ENCODE peak calls at places on chromosomes 6 and 20, in seven cellular contexts. One of them, this sample, is unnamed.

GRCh38 chr6:6881438-6882267 is 226.1 kb upstream of the RREB1 start:
- DNase-seq in endothelial cell: no peak
- DNase-seq in stimulated activated CD4-positive, alpha-beta T cell treated with anti-CD3 and anti-CD28 coated beads, Interleukin-2, amount 100 ng/mL, for 24 hours: no peak
- DNase-seq in T-cell: no peak
- DNase-seq in heart left ventricle: no peak
- DNase-seq in AG09309: no peak
- DNase-seq in AG20443: no peak
- DNase-seq in this sample: no peak

GRCh38 chr6:145031001-145031400 is 704.3 kb downstream of the EPM2A start:
- DNase-seq in endothelial cell: no peak
- DNase-seq in stimulated activated CD4-positive, alpha-beta T cell treated with anti-CD3 and anti-CD28 coated beads, Interleukin-2, amount 100 ng/mL, for 24 hours: no peak
- DNase-seq in T-cell: no peak
- DNase-seq in heart left ventricle: no peak
- DNase-seq in AG09309: no peak
- DNase-seq in AG20443: peak; percentile 31
- DNase-seq in this sample: no peak

GRCh38 chr6:3454206-3455016 is 2.4 kb downstream of the SLC22A23 start:
- DNase-seq in endothelial cell: no peak
- DNase-seq in stimulated activated CD4-positive, alpha-beta T cell treated with anti-CD3 and anti-CD28 coated beads, Interleukin-2, amount 100 ng/mL, for 24 hours: no peak
- DNase-seq in T-cell: no peak
- DNase-seq in heart left ventricle: no peak
- DNase-seq in AG09309: no peak
- DNase-seq in AG20443: no peak
- DNase-seq in this sample: peak; percentile 37

GRCh38 chr20:64069614-64070243 is 6.7 kb downstream of the TCEA2 start:
- DNase-seq in endothelial cell: peak; percentile 75
- DNase-seq in stimulated activated CD4-positive, alpha-beta T cell treated with anti-CD3 and anti-CD28 coated beads, Interleukin-2, amount 100 ng/mL, for 24 hours: no peak
- DNase-seq in T-cell: no peak
- DNase-seq in heart left ventricle: no peak
- DNase-seq in AG09309: no peak
- DNase-seq in AG20443: peak; percentile 70
- DNase-seq in this sample: no peak

GRCh38 chr6:69427882-69428281 is 368.9 kb downstream of the LMBRD1 start:
- DNase-seq in endothelial cell: no peak
- DNase-seq in stimulated activated CD4-positive, alpha-beta T cell treated with anti-CD3 and anti-CD28 coated beads, Interleukin-2, amount 100 ng/mL, for 24 hours: no peak
- DNase-seq in T-cell: no peak
- DNase-seq in heart left ventricle: no peak
- DNase-seq in AG09309: no peak
- DNase-seq in AG20443: no peak
- DNase-seq in this sample: no peak

GRCh38 chr6:35754452-35755321 is 17.9 kb downstream of the ARMC12 start:
- DNase-seq in endothelial cell: no peak
- DNase-seq in stimulated activated CD4-positive, alpha-beta T cell treated with anti-CD3 and anti-CD28 coated beads, Interleukin-2, amount 100 ng/mL, for 24 hours: no peak
- DNase-seq in T-cell: no peak
- DNase-seq in heart left ventricle: no peak
- DNase-seq in AG09309: no peak
- DNase-seq in AG20443: no peak
- DNase-seq in this sample: no peak

GRCh38 chr6:112109267-112109666 is 21.9 kb downstream of the FAM229B start:
- DNase-seq in endothelial cell: no peak
- DNase-seq in stimulated activated CD4-positive, alpha-beta T cell treated with anti-CD3 and anti-CD28 coated beads, Interleukin-2, amount 100 ng/mL, for 24 hours: no peak
- DNase-seq in T-cell: no peak
- DNase-seq in heart left ventricle: no peak
- DNase-seq in AG09309: no peak
- DNase-seq in AG20443: no peak
- DNase-seq in this sample: no peak

GRCh38 chr20:658731-659291 is 5.8 kb upstream of the SRXN1 start:
- DNase-seq in endothelial cell: no peak
- DNase-seq in stimulated activated CD4-positive, alpha-beta T cell treated with anti-CD3 and anti-CD28 coated beads, Interleukin-2, amount 100 ng/mL, for 24 hours: no peak
- DNase-seq in T-cell: no peak
- DNase-seq in heart left ventricle: no peak
- DNase-seq in AG09309: no peak
- DNase-seq in AG20443: no peak
- DNase-seq in this sample: no peak

This sample was measured in small intestine.